ENCODE peak calls at places on chromosomes 2 and 18, in ten cellular contexts. T is fibroblast of villous mesenchyme, B is RWPE2, M is foreskin fibroblast, Z is OCI-LY7, O is heart left ventricle, H is cardiac fibroblast, P is HL-60, U is coronary artery, E is hepatocyte. F is an unnamed sample.

GRCh38 chr18:6627621-6628020 is 101.9 kb upstream of the ARHGAP28 start:
- DNase-seq in E (no peak), H (peak; percentile 66), U (no peak), Z (no peak), M (no peak), O (no peak), T (no peak), B (no peak), P (no peak), F (no peak)

GRCh38 chr2:61585383-61585782 is 47.2 kb upstream of the XPO1 start:
- DNase-seq in T (no peak), P (no peak), H (peak; percentile 22), M (no peak), O (no peak), Z (no peak), E (no peak), B (no peak), U (no peak), F (no peak)

GRCh38 chr18:62485684-62486083 is 37.1 kb upstream of the ZCCHC2 start:
- DNase-seq in M (peak; percentile 53), B (peak; percentile 77), Z (no peak), O (no peak), U (no peak), T (peak; percentile 72), H (peak; percentile 90), P (no peak), E (peak; percentile 72), F (no peak)

GRCh38 chr2:222052934-222053367 is 245.8 kb downstream of the PAX3 start:
- DNase-seq in U (no peak), T (no peak), P (no peak), O (no peak), H (no peak), B (no peak), M (no peak), E (no peak), Z (no peak), F (no peak)

GRCh38 chr18:80070825-80071224 is 36.6 kb downstream of the RBFA start:
- DNase-seq in M (no peak), Z (no peak), E (no peak), B (no peak), H (no peak), T (no peak), O (no peak), P (no peak), U (no peak), F (no peak)

GRCh38 chr18:31941010-31941809 is 1.7 kb downstream of the TRAPPC8 start:
- DNase-seq in P (no peak), M (no peak), E (no peak), Z (no peak), B (no peak), O (no peak), T (no peak), H (peak; percentile 5), U (no peak), F (no peak)

GRCh38 chr18:5068856-5069255 is 128.2 kb downstream of the AKAIN1 start:
- DNase-seq in M (no peak), P (no peak), Z (no peak), U (no peak), O (no peak), E (no peak), H (peak; percentile 25), T (no peak), B (no peak), F (no peak)

GRCh38 chr2:33153008-33153407 is 206.3 kb downstream of the LTBP1 start:
- DNase-seq in M (peak; percentile 79), Z (no peak), E (no peak), H (peak; percentile 95), U (no peak), O (no peak), B (no peak), P (no peak), T (peak; percentile 72), F (no peak)

GRCh38 chr18:60198063-60198462 is 174.5 kb downstream of the MC4R start:
- DNase-seq in H (no peak), Z (no peak), E (no peak), B (no peak), O (no peak), M (peak; percentile 4), P (no peak), T (no peak), U (no peak), F (no peak)

GRCh38 chr2:128819092-128819491 is 500.4 kb upstream of the HS6ST1 start:
- DNase-seq in P (no peak), M (no peak), Z (no peak), H (no peak), T (no peak), O (no peak), B (no peak), U (no peak), E (no peak), F (no peak)

GRCh38 chr2:23280401-23280800 is 104.6 kb upstream of the KLHL29 start:
- DNase-seq in O (no peak), M (no peak), E (no peak), P (no peak), Z (no peak), B (no peak), U (no peak), H (no peak), T (no peak), F (no peak)

GRCh38 chr18:76457957-76458356 is 37.1 kb downstream of the ZNF516 start:
- DNase-seq in Z (no peak), H (no peak), U (no peak), B (no peak), T (no peak), M (no peak), E (no peak), O (no peak), P (no peak), F (no peak)

GRCh38 chr2:96413067-96413722 is 77.6 kb downstream of the NCAPH start:
- DNase-seq in U (no peak), B (no peak), H (peak; percentile 10), O (no peak), M (no peak), Z (no peak), E (peak; percentile 37), P (no peak), T (no peak), F (no peak)

GRCh38 chr2:8551622-8552074 is 130.2 kb upstream of the ID2 start:
- DNase-seq in B (no peak), E (no peak), U (peak; percentile 40), O (no peak), H (no peak), P (no peak), M (no peak), Z (peak; percentile 78), T (no peak), F (no peak)

GRCh38 chr2:186036862-186037449 is 298.4 kb downstream of the FSIP2 start:
- DNase-seq in E (no peak), M (no peak), U (no peak), B (no peak), T (no peak), H (no peak), Z (no peak), O (no peak), P (no peak), F (no peak)

GRCh38 chr2:40039543-40039942 is 260.5 kb upstream of the THUMPD2 start:
- DNase-seq in E (no peak), H (no peak), P (peak; percentile 76), B (no peak), U (no peak), T (peak; percentile 19), Z (no peak), O (no peak), M (no peak), F (no peak)

GRCh38 chr2:126894585-126895182 is 4.0 kb upstream of the TEX51 start:
- DNase-seq in Z (no peak), P (no peak), B (peak; percentile 47), T (no peak), H (no peak), O (no peak), U (peak; percentile 45), M (no peak), E (no peak), F (no peak)

GRCh38 chr18:22846088-22846683 is 86.9 kb upstream of the RBBP8 start:
- DNase-seq in T (peak; percentile 26), O (no peak), M (no peak), Z (peak; percentile 24), E (peak; percentile 25), U (no peak), H (peak; percentile 55), P (no peak), B (no peak), F (no peak)

GRCh38 chr2:199484927-199485326 is 27.2 kb upstream of the SATB2 start:
- DNase-seq in U (no peak), T (no peak), B (no peak), E (no peak), P (no peak), O (no peak), Z (peak; percentile 84), H (peak; percentile 31), M (no peak), F (no peak)
- TF ChIP-seq CTCF in U (no peak), T (peak; percentile 25), B (no peak), E (no peak), P (no peak), O (no peak), Z (peak; percentile 81), H (peak; percentile 33), M (peak; percentile 32), F (no peak)

GRCh38 chr2:19897623-19898245 is 4.0 kb downstream of the TTC32 start:
- DNase-seq in O (no peak), E (no peak), H (no peak), M (no peak), T (no peak), B (no peak), P (no peak), U (no peak), Z (no peak), F (no peak)
- H3K4me3 ChIP-seq in O (no peak overlapping the region), E (no peak overlapping the region), H (no peak overlapping the region), M (peak overlapping the region; percentile 42), T (no peak overlapping the region), B (no peak overlapping the region), P (no peak overlapping the region), U (no peak overlapping the region), Z (no peak overlapping the region), F (no peak overlapping the region)

DNA sequence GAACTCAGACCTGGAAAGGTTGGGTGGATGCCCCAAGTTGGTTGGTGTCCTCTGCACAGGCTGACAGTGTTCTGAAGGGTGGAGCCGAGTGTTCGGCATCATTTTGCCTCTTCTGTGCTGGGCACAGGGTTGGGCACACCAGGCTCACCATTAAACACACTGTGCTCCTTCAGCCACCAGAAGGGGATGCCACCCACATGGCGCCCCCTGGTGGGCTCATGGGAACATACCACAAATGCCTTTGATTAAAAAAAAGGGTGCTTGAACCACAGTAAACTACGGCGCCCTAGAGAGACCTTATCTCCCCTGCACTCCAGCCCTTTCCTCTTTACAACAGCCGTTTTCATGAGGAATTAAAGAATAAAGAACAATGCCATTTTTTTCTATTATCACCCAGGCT is 89.4 kb downstream of the CELF4 start:
- DNase-seq in Z (peak; percentile 35), T (peak; percentile 16), H (no peak), M (peak; percentile 16), P (no peak), O (no peak), E (peak; percentile 57), U (no peak), B (no peak), F (no peak)
- TF ChIP-seq CTCF in Z (peak; percentile 70), T (peak; percentile 55), H (no peak), M (peak; percentile 51), P (peak; percentile 58), O (peak; percentile 29), E (peak; percentile 49), U (no peak), B (peak; percentile 38), F (no peak)

DNA sequence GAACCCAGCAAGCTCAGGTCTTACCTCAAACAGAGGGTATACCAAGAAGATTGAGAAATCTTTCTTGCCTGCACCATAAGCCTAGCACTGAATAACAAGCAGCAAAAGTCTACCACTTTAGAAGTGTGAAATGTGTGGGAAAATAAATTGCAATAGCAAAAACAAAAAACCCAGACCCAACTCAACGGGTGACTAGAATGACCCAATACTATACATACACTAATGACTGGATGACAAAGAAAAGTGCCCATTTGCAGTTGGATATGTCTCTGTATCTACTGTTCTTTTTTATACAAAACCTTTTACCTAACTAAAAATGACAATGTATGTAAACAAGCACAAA is 950.6 kb downstream of the TRIB2 start:
- DNase-seq in Z (no peak), T (no peak), P (no peak), O (no peak), H (no peak), B (no peak), U (no peak), E (no peak), M (no peak), F (no peak)
- H3K4me3 ChIP-seq in Z (no peak overlapping the region), T (no peak overlapping the region), P (no peak overlapping the region), O (no peak overlapping the region), H (no peak overlapping the region), B (no peak overlapping the region), U (no peak overlapping the region), E (no peak overlapping the region), M (no peak overlapping the region), F (no peak overlapping the region)

F was measured in CD8-positive, alpha-beta T cell.